ENCODE peak calls at places on chromosome 15, in four cellular contexts. X is PC-3, V is NT2/D1, K is astrocyte. D is an unnamed sample.

GRCh38 chr15:40325700-40326099 is 2.2 kb downstream of the INAFM2 start:
- DNase-seq in X (no peak), K (no peak), V (no peak), D (no peak)

GRCh38 chr15:34357653-34358052 is 9.3 kb downstream of the LPCAT4 start:
- DNase-seq in K (no peak), X (no peak), V (no peak), D (no peak)

GRCh38 chr15:89419370-89419984 is 76.9 kb downstream of the RHCG start:
- DNase-seq in K (peak), V (peak), X (peak), D (no peak)

GRCh38 chr15:42735382-42736165 is 1.4 kb downstream of the CDAN1 start:
- DNase-seq in V (no peak), X (no peak), K (no peak), D (no peak)

GRCh38 chr15:68770206-68770605 is 50.5 kb downstream of the ANP32A start:
- DNase-seq in K (no peak), V (no peak), X (no peak), D (no peak)

GRCh38 chr15:78276032-78276943 is 11.9 kb downstream of the DNAJA4 start:
- DNase-seq in X (no peak), V (no peak), K (no peak), D (no peak)

GRCh38 chr15:50854594-50855490 is 53.6 kb upstream of the AP4E1 start:
- DNase-seq in X (no peak), V (no peak), K (no peak), D (peak)

GRCh38 chr15:96612917-96613316 is 282.4 kb downstream of the NR2F2 start:
- DNase-seq in K (no peak), X (no peak), V (no peak), D (no peak)

GRCh38 chr15:44726568-44727461 is 9.5 kb upstream of the TRIM69 start:
- DNase-seq in X (peak), K (peak), V (no peak), D (peak)

GRCh38 chr15:68618339-68619302 is 39.8 kb downstream of the CORO2B start:
- DNase-seq in X (peak), K (peak), V (no peak), D (peak)

GRCh38 chr15:40934457-40934856 is 5.3 kb downstream of the DLL4 start:
- DNase-seq in X (no peak), V (no peak), K (no peak), D (no peak)

GRCh38 chr15:22949074-22949547 is 31.1 kb downstream of the CYFIP1 start:
- DNase-seq in V (no peak), K (peak), X (peak), D (peak)

GRCh38 chr15:42190370-42190769 is 17.7 kb downstream of the VPS39 start:
- DNase-seq in V (no peak), X (no peak), K (no peak), D (no peak)

GRCh38 chr15:100333236-100333635 is 8.5 kb downstream of the ADAMTS17 start:
- DNase-seq in X (no peak), V (no peak), K (no peak), D (no peak)

GRCh38 chr15:40256642-40257235 is 17.9 kb downstream of the PAK6 start:
- DNase-seq in K (peak), X (no peak), V (no peak), D (no peak)

GRCh38 chr15:62446984-62447383 is 281.9 kb upstream of the C2CD4B start:
- DNase-seq in V (no peak), X (no peak), K (no peak), D (no peak)

GRCh38 chr15:39756806-39757522 is 25.7 kb downstream of the FSIP1 start:
- DNase-seq in X (peak), V (peak), K (peak), D (peak)

GRCh38 chr15:68787609-68788264 is 33.0 kb downstream of the ANP32A start:
- DNase-seq in V (no peak), X (no peak), K (no peak), D (no peak)

GRCh38 chr15:71055461-71055860 is 59.8 kb upstream of the THSD4 start:
- DNase-seq in K (peak), X (peak), V (no peak), D (no peak)

GRCh38 chr15:83873966-83874365 is 220.0 kb downstream of the ADAMTSL3 start:
- DNase-seq in V (no peak), X (no peak), K (peak), D (no peak)

GRCh38 chr15:46174122-46174521 is 539.3 kb downstream of the SQOR start:
- DNase-seq in X (no peak), K (no peak), V (no peak), D (no peak)

GRCh38 chr15:67095834-67096366 is 30.5 kb downstream of the SMAD3 start:
- DNase-seq in V (no peak), K (no peak), X (no peak), D (no peak)

GRCh38 chr15:76575177-76576078 is 238.9 kb downstream of the ISL2 start:
- DNase-seq in K (peak), X (no peak), V (no peak), D (no peak)

GRCh38 chr15:93141373-93141790 is 52.4 kb upstream of the RGMA start:
- DNase-seq in X (no peak), K (no peak), V (no peak), D (no peak)

GRCh38 chr15:70121656-70122297 is 24.1 kb upstream of the TLE3 start:
- DNase-seq in V (no peak), X (peak), K (peak), D (peak)

GRCh38 chr15:63482874-63483323 is 21.5 kb upstream of the USP3 start:
- DNase-seq in V (no peak), K (no peak), X (no peak), D (peak)

GRCh38 chr15:63483521-63484371 is 20.6 kb upstream of the USP3 start:
- DNase-seq in X (no peak), V (no peak), K (no peak), D (no peak)

GRCh38 chr15:63487076-63487757 is 17.2 kb upstream of the USP3 start:
- DNase-seq in K (peak), X (peak), V (no peak), D (peak)

GRCh38 chr15:63481105-63481810 is 23.1 kb upstream of the USP3 start:
- DNase-seq in X (peak), V (no peak), K (peak), D (peak)

GRCh38 chr15:63484433-63484832 is 20.0 kb upstream of the USP3 start:
- DNase-seq in X (no peak), K (no peak), V (no peak), D (no peak)
- H3K4me3 ChIP-seq in X (no peak), K (no peak), V (no peak), D (no peak)

GRCh38 chr15:52785672-52786406 is 4.3 kb downstream of the ONECUT1 start:
- DNase-seq in K (no peak), V (no peak), X (no peak), D (no peak)
- H3K4me3 ChIP-seq in K (no peak), V (no peak), X (no peak), D (no peak)

GRCh38 chr15:65517866-65518207 is 348 bp upstream of the DPP8 start:
- DNase-seq in V (no peak), K (no peak), X (no peak), D (no peak)
- H3K4me3 ChIP-seq in V (peak), K (peak), X (peak), D (no peak)

DNA sequence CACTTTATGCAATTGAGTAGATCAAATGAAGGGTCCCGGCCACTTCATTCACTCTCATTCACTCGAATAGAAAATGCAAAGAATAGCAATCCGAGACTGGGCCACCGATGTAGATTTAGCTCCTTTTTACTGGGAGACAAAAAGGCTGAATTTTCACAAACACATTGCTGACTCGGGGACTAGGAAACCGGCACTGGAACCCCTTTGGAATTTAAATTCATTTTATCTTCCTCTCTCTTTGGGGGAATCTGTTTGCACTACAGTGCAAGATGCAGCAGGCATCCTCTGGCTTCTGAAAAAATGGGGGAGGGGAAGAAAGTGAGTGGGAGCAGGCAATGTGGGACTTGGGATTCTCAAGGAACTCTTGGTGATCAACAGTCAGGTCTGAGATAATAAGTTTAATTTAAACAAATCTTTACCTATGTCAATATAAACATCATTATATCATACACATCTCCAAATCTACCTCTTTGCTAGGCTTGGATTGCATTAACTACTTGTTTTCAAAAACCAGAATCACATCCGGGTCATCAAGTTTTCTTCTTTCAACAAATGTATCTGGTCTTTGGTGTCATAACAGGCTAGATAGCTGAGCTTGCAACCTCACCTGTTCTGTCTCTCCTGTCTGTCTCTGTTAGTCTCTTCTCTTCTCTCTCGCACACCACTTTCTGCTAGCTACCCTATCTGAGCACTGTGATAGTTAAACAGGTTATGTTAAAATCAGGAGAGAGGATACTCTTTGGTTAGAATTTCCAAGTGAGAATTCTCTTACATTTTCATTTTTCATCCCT is 6.6 kb downstream of the FOXB1 start:
- DNase-seq in K (no peak), V (no peak), X (no peak), D (no peak)
- H3K4me3 ChIP-seq in K (no peak), V (no peak), X (no peak), D (no peak)

DNA sequence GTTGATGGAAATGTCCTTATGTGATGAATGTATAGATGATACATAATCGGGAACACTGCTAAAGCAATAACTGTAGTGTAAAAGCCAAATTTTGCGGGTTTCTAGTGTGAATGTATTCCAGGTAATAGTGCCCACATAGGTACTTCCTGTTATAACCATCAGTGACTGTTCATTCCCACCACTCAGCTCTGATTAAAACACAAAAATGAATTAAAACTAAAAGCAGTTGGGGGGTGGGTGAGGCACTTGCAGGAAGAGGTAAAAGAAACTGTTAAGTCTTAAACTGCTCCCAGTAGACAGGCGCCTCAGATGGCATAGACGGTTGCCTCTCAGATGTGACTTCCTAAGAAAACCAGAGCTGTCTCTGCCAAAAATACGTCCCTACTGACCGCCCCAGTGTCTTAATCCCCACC is 893 bp upstream of the MTHFS start:
- DNase-seq in V (no peak), X (no peak), K (no peak), D (no peak)
- H3K4me3 ChIP-seq in V (peak), X (peak), K (no peak), D (peak)

DNA sequence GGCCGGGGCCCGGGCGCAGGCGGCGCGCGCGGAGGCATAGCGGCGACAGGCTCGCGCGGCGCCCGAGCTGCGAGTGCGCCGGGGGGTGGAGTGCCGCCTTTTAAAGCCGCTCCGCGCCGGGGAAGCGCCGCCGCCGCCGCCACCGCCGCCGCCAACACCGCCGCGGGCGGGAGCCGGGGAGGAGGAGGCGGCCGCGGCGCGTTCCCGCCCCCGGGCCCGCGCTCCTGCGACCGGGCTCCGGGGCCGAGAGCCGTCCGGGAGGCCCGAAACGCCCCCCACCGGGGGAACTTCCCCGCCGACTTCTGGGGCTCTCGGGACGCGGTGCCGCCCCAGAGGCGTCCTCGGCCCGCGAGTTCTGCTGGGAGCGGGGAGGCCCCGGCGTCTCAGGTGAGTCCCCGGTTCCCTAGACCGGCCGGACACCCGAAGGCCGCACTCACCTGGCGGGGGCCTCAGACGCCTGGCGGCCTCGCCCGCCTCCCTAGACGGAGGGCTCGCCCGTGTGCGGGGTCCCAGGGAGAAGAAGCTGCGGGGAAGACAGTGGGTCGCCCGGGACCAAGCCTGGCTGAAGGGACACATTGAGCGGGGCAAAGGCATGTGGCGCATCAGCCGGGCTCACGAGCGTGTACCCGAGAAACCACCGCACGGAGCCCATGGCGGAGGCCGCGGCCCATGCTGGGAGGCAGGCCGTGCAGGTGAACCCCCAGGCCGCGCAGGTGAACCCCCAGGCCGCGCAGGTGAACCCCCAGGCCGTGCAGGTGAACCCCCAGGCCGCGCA is at the start of gene PCSK6:
- DNase-seq in X (no peak), K (no peak), V (no peak), D (no peak)
- H3K4me3 ChIP-seq in X (no peak), K (no peak), V (peak), D (no peak)

GRCh38 chr15:74777769-74778598 is 3.9 kb upstream of the CSK start:
- DNase-seq in K (no peak), X (no peak), V (no peak), D (no peak)
- H3K4me3 ChIP-seq in K (no peak), X (no peak), V (no peak), D (no peak)